ENCODE peak calls at places on chromosomes 3 and 15, in four cellular contexts. Y is IMR-90, M is GM12878, I is A549. W is an unnamed sample.

GRCh38 chr15:74878273-74878672 is 5.1 kb upstream of the SCAMP2 start:
- DNase-seq in Y (no peak), M (no peak), I (no peak), W (no peak)

GRCh38 chr3:194142156-194142910 is 6.4 kb downstream of the HES1 start:
- DNase-seq in Y (no peak), M (no peak), I (no peak), W (no peak)

GRCh38 chr3:55485208-55485791 is 1.8 kb downstream of the WNT5A start:
- DNase-seq in Y (peak; percentile 88), M (peak; percentile 32), I (peak; percentile 68), W (peak; percentile 65)

GRCh38 chr15:80736571-80736970 is 41.5 kb downstream of the ABHD17C start:
- DNase-seq in Y (peak; percentile 47), M (no peak), I (no peak), W (no peak)

GRCh38 chr3:125990253-125990970 is 21.4 kb downstream of the ROPN1B start:
- DNase-seq in Y (peak; percentile 78), M (peak; percentile 4), I (peak; percentile 91), W (peak; percentile 47)

GRCh38 chr3:122940628-122941086 is 86.9 kb downstream of the SEMA5B start:
- DNase-seq in Y (no peak), M (no peak), I (no peak), W (no peak)

GRCh38 chr3:23913873-23914743 is 2.7 kb downstream of the NKIRAS1 start:
- DNase-seq in Y (no peak), M (no peak), I (no peak), W (no peak)

GRCh38 chr15:50137330-50137761 is 18.3 kb upstream of the ATP8B4 start:
- DNase-seq in Y (peak; percentile 99), M (no peak), I (peak; percentile 94), W (peak; percentile 76)

GRCh38 chr3:194133661-194134230 is 2.2 kb upstream of the HES1 start:
- DNase-seq in Y (peak; percentile 55), M (no peak), I (peak; percentile 68), W (peak; percentile 52)

DNA sequence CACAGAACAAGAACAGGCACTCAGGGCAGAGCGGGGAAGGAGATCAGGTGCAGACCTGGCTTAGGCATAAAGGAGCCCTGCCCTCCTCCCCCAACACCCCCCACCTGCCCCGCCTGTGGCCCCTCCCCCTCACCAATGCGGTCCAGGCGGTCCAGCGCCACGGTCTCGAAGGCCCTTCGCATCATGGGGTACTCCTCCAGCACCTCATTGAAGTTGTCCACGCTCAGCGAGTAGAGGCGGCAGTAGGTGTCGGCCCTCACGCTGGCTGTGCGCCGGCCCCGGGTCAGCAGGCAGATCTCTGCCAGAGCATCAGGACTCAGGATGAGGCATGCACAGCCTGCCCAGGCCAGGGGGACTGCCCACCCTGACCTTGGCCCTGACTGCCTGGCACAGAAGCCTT is 44.8 kb downstream of the HCN4 start:
- DNase-seq in Y (no peak), M (no peak), I (no peak), W (no peak)
- TF ChIP-seq ELK1 in Y (no peak), M (no peak), I (no peak), W (no peak)

GRCh38 chr3:42685891-42686820 is 819 bp downstream of the KLHL40 start:
- DNase-seq in Y (no peak), M (no peak), I (no peak), W (no peak)

GRCh38 chr3:42684632-42685362 is 540 bp upstream of the KLHL40 start:
- DNase-seq in Y (no peak), M (no peak), I (no peak), W (no peak)

GRCh38 chr3:42683875-42684593 is 1.3 kb upstream of the KLHL40 start:
- DNase-seq in Y (peak; percentile 97), M (no peak), I (peak; percentile 53), W (peak; percentile 97)

GRCh38 chr3:42686832-42687650 is 1.7 kb downstream of the KLHL40 start:
- DNase-seq in Y (no peak), M (no peak), I (no peak), W (no peak)

DNA sequence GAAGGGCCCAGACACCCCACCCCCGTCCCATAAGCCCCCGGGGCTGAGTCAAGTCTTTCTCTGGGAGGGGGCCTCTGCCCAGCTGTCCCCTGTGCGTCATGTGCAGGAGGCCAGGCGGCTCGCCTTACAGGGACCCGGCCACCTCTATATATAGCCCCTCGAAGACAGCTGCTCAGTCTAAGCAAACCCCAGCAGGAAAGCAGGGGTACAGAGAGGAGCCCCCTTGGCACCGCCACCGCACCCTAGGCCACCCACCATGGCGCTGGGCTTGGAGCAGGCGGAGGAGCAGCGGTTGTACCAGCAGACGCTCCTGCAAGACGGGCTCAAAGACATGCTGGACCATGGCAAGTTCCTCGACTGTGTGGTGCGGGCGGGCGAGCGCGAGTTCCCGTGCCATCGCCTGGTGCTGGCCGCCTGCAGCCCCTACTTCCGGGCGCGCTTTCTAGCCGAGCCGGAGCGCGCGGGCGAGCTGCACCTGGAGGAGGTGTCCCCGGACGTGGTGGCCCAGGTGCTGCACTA is at the start of gene KLHL40:
- DNase-seq in Y (no peak), M (no peak), I (no peak), W (no peak)
- H3K4me3 ChIP-seq in Y (peak within 1 kb of the TSS; percentile 27), M (no peak within 1 kb of the TSS), I (no peak within 1 kb of the TSS), W (no peak within 1 kb of the TSS)

DNA sequence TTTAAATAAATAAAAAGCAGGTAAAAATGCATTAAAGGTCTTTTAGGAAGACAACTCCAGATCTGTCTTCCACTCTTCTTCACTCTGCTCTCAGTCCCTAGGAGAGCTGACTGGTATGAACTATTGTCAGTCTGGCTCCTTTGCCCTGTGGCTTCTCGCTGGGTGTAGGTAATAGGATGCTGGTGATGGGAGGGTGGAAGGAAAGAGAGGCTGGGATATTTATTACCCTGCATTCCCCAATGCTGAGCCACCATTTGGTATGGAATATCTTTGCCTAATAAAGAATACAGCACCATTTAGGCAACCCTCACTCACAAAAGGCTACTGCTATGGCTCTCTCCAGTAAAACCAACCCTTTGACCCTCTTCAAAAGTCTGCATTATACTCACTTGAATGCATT is 326.9 kb downstream of the CNTN3 start:
- DNase-seq in Y (peak; percentile 18), M (no peak), I (no peak), W (no peak)
- TF ChIP-seq ELK1 in Y (no peak), M (no peak), I (no peak), W (no peak)

DNA sequence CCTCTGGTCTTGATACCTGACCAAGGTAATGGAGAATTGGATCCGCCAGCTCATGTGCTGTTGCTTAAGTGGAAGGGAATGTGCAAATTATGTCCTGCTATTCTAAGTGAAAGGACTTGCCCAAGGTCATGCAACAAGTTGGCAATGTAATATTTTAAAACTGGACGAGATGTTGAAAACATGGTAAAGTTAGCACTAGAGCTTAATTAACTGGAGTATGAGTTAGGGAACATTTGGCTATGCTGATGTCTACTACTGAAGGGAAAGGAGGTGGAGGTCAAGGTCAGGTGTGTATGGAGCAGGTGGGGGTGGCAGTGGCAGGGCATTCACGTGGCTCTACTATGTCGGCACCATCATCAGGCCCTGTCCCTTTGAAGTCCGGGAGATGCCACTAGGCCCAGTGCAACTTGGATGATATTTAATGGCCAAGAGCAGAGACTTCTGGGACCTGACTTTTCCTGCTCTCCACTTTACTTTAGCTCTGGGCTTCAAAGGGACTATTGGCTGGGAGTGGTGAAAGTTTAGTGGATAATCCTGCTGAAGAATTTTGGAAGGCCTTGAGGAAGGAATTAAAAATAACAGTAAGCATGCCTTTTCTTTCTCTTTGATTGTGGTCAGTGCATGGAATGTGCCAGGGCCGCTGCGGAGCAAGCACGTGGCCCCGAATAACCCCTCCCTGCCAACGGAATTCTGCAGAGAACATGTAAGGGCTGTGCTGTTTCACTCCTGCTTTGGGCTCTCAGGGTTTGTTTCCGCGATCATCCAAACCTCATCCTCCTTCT is 14.9 kb downstream of the SMAD3 start:
- DNase-seq in Y (peak; percentile 66), M (no peak), I (no peak), W (no peak)
- H3K4me3 ChIP-seq in Y (no peak overlapping the region), M (peak overlapping the region; percentile 56), I (no peak overlapping the region), W (no peak overlapping the region)

GRCh38 chr15:63042879-63043340 is 363 bp downstream of the TPM1 start:
- DNase-seq in Y (no peak), M (no peak), I (no peak), W (no peak)

GRCh38 chr15:63041982-63042878 is at the start of gene TPM1:
- DNase-seq in Y (peak; percentile 93), M (no peak), I (peak; percentile 92), W (no peak)

GRCh38 chr15:63040954-63041353 is 1.6 kb upstream of the TPM1 start:
- DNase-seq in Y (no peak), M (no peak), I (no peak), W (no peak)

GRCh38 chr15:63040509-63040908 is 2.0 kb upstream of the TPM1 start:
- DNase-seq in Y (no peak), M (no peak), I (no peak), W (no peak)

DNA sequence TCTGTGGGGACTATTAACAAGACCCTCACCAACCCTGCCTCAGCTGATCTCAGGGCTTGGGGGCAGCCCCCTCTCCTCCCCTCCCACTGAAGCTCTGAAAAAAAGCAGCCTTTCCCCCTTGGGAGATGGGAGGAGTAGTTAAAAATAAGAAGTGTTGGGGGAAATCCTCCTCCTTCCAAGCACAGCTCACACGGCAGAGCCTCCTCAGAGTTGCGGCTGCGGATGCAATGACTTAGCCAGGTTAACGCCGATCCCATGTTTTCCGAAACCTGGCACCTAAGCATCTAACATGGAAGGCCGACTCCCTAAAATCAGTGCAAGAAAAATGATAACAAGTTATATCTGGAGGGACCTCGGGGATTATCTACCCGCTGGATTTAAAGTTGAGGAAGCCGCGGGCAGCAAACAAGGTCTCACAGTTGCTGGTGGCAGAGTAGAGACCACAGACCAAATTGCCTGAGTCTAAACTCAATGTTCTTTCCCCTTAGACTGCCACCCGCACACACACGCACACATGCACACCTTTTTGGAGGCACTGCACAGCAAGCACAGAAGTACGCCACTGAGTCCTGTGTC is 1.1 kb upstream of the TPM1 start:
- DNase-seq in Y (no peak), M (no peak), I (no peak), W (no peak)
- TF ChIP-seq ELK1 in Y (no peak), M (peak; percentile 19), I (no peak), W (no peak)

DNA sequence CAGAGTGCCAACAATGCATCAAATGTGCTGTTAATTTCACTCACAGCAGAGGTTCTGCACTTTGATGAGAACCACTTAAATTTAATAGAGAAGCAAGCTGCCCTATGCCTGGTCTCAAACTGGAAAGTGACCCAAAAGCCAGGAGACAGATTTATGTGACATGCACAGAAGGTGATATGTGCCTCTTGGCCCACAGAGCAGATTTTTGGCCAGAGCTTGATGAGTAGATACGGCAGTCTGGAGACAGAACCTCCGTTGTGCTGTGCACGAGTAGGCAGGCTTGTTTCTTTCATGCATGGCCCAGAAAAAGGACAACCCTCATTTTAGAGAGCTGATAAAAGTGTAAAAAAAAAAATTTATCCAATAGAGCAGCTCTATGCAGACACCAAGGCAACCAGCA is 423.0 kb downstream of the CNTN6 start:
- DNase-seq in Y (no peak), M (no peak), I (no peak), W (no peak)
- H3K4me3 ChIP-seq in Y (no peak overlapping the region), M (no peak overlapping the region), I (no peak overlapping the region), W (no peak overlapping the region)

GRCh38 chr3:182920515-182921084 is 59.7 kb downstream of the DCUN1D1 start:
- DNase-seq in Y (no peak), M (no peak), I (peak; percentile 60), W (peak; percentile 96)
- TF ChIP-seq ELK1 in Y (no peak), M (no peak), I (no peak), W (no peak)

GRCh38 chr3:48269592-48269991 is 28.7 kb downstream of the ZNF589 start:
- DNase-seq in Y (no peak), M (no peak), I (no peak), W (no peak)

GRCh38 chr3:48270306-48270705 is 29.4 kb downstream of the ZNF589 start:
- DNase-seq in Y (no peak), M (no peak), I (no peak), W (no peak)

GRCh38 chr3:48267782-48268181 is 26.9 kb downstream of the ZNF589 start:
- DNase-seq in Y (no peak), M (no peak), I (no peak), W (no peak)

GRCh38 chr3:48268936-48269551 is 28.1 kb downstream of the ZNF589 start:
- DNase-seq in Y (no peak), M (no peak), I (no peak), W (no peak)

GRCh38 chr3:48268381-48268935 is 27.6 kb downstream of the ZNF589 start:
- DNase-seq in Y (no peak), M (peak; percentile 16), I (no peak), W (no peak)
- H3K4me3 ChIP-seq in Y (no peak overlapping the region), M (no peak overlapping the region), I (no peak overlapping the region), W (no peak overlapping the region)

W was measured in K562.